ENCODE peak calls at places on chromosomes 1 and 21, in eight cellular contexts. I, P, K, S, Y, X, R and N are unnamed samples.

GRCh38 chr1:168387781-168388760 is 107.4 kb downstream of the TBX19 start:
- DNase-seq in I (no peak), P (no peak), K (no peak), S (no peak), Y (no peak), X (no peak), R (no peak), N (no peak)

GRCh38 chr1:240237305-240237721 is 145.6 kb downstream of the FMN2 start:
- DNase-seq in I (no peak), P (no peak), K (peak; percentile 56), S (no peak), Y (no peak), X (no peak), R (peak; percentile 30), N (peak; percentile 76)

GRCh38 chr1:226903819-226904710 is 33.6 kb downstream of the PSEN2 start:
- DNase-seq in I (no peak), P (no peak), K (peak; percentile 87), S (no peak), Y (no peak), X (no peak), R (peak; percentile 41), N (peak; percentile 44)

GRCh38 chr1:232221790-232222499 is 408.0 kb downstream of the SIPA1L2 start:
- DNase-seq in I (no peak), P (no peak), K (no peak), S (no peak), Y (no peak), X (no peak), R (no peak), N (peak; percentile 60)

GRCh38 chr1:199161766-199162303 is 523.0 kb downstream of the PTPRC start:
- DNase-seq in I (no peak), P (no peak), K (no peak), S (no peak), Y (no peak), X (no peak), R (no peak), N (no peak)

GRCh38 chr1:228006034-228006792 is 585 bp upstream of the WNT3A start:
- DNase-seq in I (no peak), P (no peak), K (no peak), S (no peak), Y (no peak), X (peak; percentile 15), R (no peak), N (no peak)

GRCh38 chr1:117754061-117754969 is 148.5 kb downstream of the TENT5C start:
- DNase-seq in I (no peak), P (peak; percentile 48), K (peak; percentile 76), S (peak; percentile 22), Y (peak; percentile 81), X (peak; percentile 60), R (peak; percentile 65), N (peak; percentile 66)

GRCh38 chr1:41282679-41283317 is 40.7 kb upstream of the SCMH1 start:
- DNase-seq in I (no peak), P (no peak), K (peak; percentile 38), S (no peak), Y (no peak), X (peak; percentile 66), R (peak; percentile 31), N (peak; percentile 21)

GRCh38 chr1:43885311-43885801 is 48.2 kb upstream of the ARTN start:
- DNase-seq in I (no peak), P (peak; percentile 39), K (no peak), S (no peak), Y (peak; percentile 62), X (no peak), R (no peak), N (no peak)

GRCh38 chr1:68116643-68117235 is 66.3 kb upstream of the DIRAS3 start:
- DNase-seq in I (no peak), P (peak; percentile 27), K (peak; percentile 76), S (no peak), Y (peak; percentile 52), X (peak; percentile 48), R (peak; percentile 54), N (peak; percentile 37)

GRCh38 chr1:19647643-19648042 is 3.5 kb downstream of the NBL1 start:
- DNase-seq in I (no peak), P (no peak), K (peak; percentile 21), S (no peak), Y (no peak), X (no peak), R (no peak), N (no peak)

GRCh38 chr1:177960939-177961622 is 8.8 kb downstream of the SEC16B start:
- DNase-seq in I (no peak), P (no peak), K (peak; percentile 27), S (no peak), Y (no peak), X (no peak), R (no peak), N (no peak)

GRCh38 chr1:90394247-90394646 is 322.9 kb downstream of the BARHL2 start:
- DNase-seq in I (no peak), P (no peak), K (peak; percentile 18), S (no peak), Y (no peak), X (no peak), R (peak; percentile 10), N (no peak)

GRCh38 chr1:159008744-159009188 is 941 bp upstream of the IFI16 start:
- DNase-seq in I (no peak), P (no peak), K (peak; percentile 44), S (no peak), Y (no peak), X (peak; percentile 29), R (no peak), N (peak; percentile 19)

GRCh38 chr1:30756545-30757195 is 904 bp downstream of the LAPTM5 start:
- DNase-seq in I (no peak), P (no peak), K (peak; percentile 65), S (peak; percentile 46), Y (no peak), X (no peak), R (peak; percentile 60), N (peak; percentile 82)

GRCh38 chr1:159448181-159448580 is 8.7 kb downstream of the OR10J1 start:
- DNase-seq in I (no peak), P (no peak), K (no peak), S (no peak), Y (no peak), X (no peak), R (no peak), N (no peak)

GRCh38 chr1:200959341-200959985 is 64.1 kb downstream of the KIF21B start:
- DNase-seq in I (no peak), P (no peak), K (no peak), S (no peak), Y (no peak), X (peak; percentile 4), R (no peak), N (no peak)

GRCh38 chr1:28148880-28149195 is 27.7 kb downstream of the PTAFR start:
- DNase-seq in I (no peak), P (no peak), K (no peak), S (no peak), Y (no peak), X (no peak), R (no peak), N (no peak)

GRCh38 chr1:1889090-1889750 is 1.7 kb downstream of the GNB1 start:
- DNase-seq in I (no peak), P (no peak), K (no peak), S (no peak), Y (no peak), X (no peak), R (no peak), N (no peak)

GRCh38 chr1:181062800-181063428 is 25.6 kb upstream of the IER5 start:
- DNase-seq in I (no peak), P (no peak), K (peak; percentile 19), S (no peak), Y (no peak), X (peak; percentile 58), R (no peak), N (no peak)

GRCh38 chr1:24643362-24644346 is 552 bp downstream of the SRRM1 start:
- DNase-seq in I (no peak), P (no peak), K (no peak), S (peak; percentile 44), Y (peak; percentile 29), X (peak; percentile 20), R (peak; percentile 43), N (peak; percentile 2)

GRCh38 chr1:40626383-40626770 is 39.1 kb downstream of the RIMS3 start:
- DNase-seq in I (no peak), P (no peak), K (no peak), S (no peak), Y (no peak), X (no peak), R (no peak), N (no peak)

GRCh38 chr1:169395956-169396355 is 28.0 kb downstream of the BLZF1 start:
- DNase-seq in I (no peak), P (no peak), K (no peak), S (no peak), Y (no peak), X (no peak), R (no peak), N (no peak)

GRCh38 chr1:21586926-21587601 is 77.8 kb downstream of the ALPL start:
- DNase-seq in I (peak; percentile 39), P (no peak), K (peak; percentile 81), S (no peak), Y (no peak), X (no peak), R (peak; percentile 96), N (peak; percentile 94)

GRCh38 chr1:204460346-204460745 is 34.3 kb downstream of the PIK3C2B start:
- DNase-seq in I (no peak), P (no peak), K (no peak), S (no peak), Y (no peak), X (no peak), R (no peak), N (no peak)

GRCh38 chr21:16088121-16088520 is 358.3 kb downstream of the USP25 start:
- DNase-seq in I (no peak), P (no peak), K (no peak), S (no peak), Y (no peak), X (no peak), R (no peak), N (no peak)

GRCh38 chr1:208781391-208782035 is 537.3 kb upstream of the PLXNA2 start:
- DNase-seq in I (no peak), P (peak; percentile 43), K (no peak), S (no peak), Y (peak; percentile 98), X (no peak), R (no peak), N (no peak)

GRCh38 chr1:55057270-55057955 is 18.1 kb downstream of the PCSK9 start:
- DNase-seq in I (no peak), P (no peak), K (no peak), S (no peak), Y (no peak), X (no peak), R (no peak), N (no peak)

GRCh38 chr1:53370369-53370961 is 42.6 kb upstream of the LRP8 start:
- DNase-seq in I (no peak), P (no peak), K (no peak), S (no peak), Y (no peak), X (no peak), R (no peak), N (no peak)

GRCh38 chr21:34705032-34705431 is 36.2 kb downstream of the CLIC6 start:
- DNase-seq in I (no peak), P (no peak), K (no peak), S (no peak), Y (no peak), X (no peak), R (no peak), N (no peak)

GRCh38 chr1:76005755-76006154 is 68.8 kb upstream of the ST6GALNAC3 start:
- DNase-seq in I (no peak), P (no peak), K (no peak), S (no peak), Y (no peak), X (no peak), R (no peak), N (no peak)

GRCh38 chr1:33586111-33586510 is 113.7 kb downstream of the ZSCAN20 start:
- DNase-seq in I (no peak), P (no peak), K (no peak), S (no peak), Y (no peak), X (no peak), R (no peak), N (peak; percentile 34)

GRCh38 chr21:46122241-46122671 is 24.3 kb downstream of the COL6A2 start:
- DNase-seq in I (no peak), P (no peak), K (peak; percentile 61), S (peak; percentile 4), Y (no peak), X (no peak), R (peak; percentile 5), N (peak; percentile 79)